ENCODE peak calls at places on chromosomes 3 and 15, in nine cellular contexts. V, P, A, K, X, N, T, H and E are unnamed samples.

GRCh38 chr3:38349684-38350359 is 3.2 kb downstream of the XYLB start:
- DNase-seq in K (no peak), X (no peak), H (peak), A (no peak), N (no peak), V (no peak), T (no peak), P (peak), E (no peak)

GRCh38 chr3:4821975-4822374 is 157.3 kb upstream of the BHLHE40 start:
- DNase-seq in P (no peak), A (no peak), V (no peak), N (no peak), T (no peak), H (no peak), K (no peak), X (no peak), E (no peak)

GRCh38 chr3:110814170-110815007 is 257.2 kb upstream of the NECTIN3 start:
- DNase-seq in P (peak), K (peak), N (peak), X (no peak), A (peak), T (peak), V (no peak), H (peak), E (peak)

GRCh38 chr3:188267790-188268333 is 113.9 kb downstream of the LPP start:
- DNase-seq in V (no peak), T (no peak), P (no peak), H (no peak), A (no peak), N (no peak), K (no peak), X (no peak), E (no peak)

GRCh38 chr3:145959457-145960088 is 201.4 kb downstream of the PLOD2 start:
- DNase-seq in X (no peak), A (no peak), H (no peak), V (no peak), N (no peak), T (no peak), K (peak), P (no peak), E (no peak)

GRCh38 chr3:80677796-80678195 is 910.0 kb upstream of the ROBO1 start:
- DNase-seq in K (no peak), A (no peak), T (peak), V (no peak), X (no peak), H (no peak), P (peak), N (no peak), E (no peak)

GRCh38 chr15:83057660-83058376 is 9.2 kb downstream of the BTBD1 start:
- DNase-seq in N (no peak), T (peak), H (no peak), X (peak), K (no peak), V (no peak), P (no peak), A (no peak), E (no peak)

GRCh38 chr15:73806698-73807483 is 53.7 kb upstream of the INSYN1 start:
- DNase-seq in T (no peak), X (no peak), H (no peak), A (peak), N (no peak), K (no peak), P (no peak), V (no peak), E (no peak)

GRCh38 chr15:68592548-68592947 is 13.8 kb downstream of the CORO2B start:
- DNase-seq in X (no peak), N (no peak), T (no peak), K (no peak), V (no peak), A (no peak), H (no peak), P (no peak), E (no peak)

GRCh38 chr3:142165194-142165593 is 15.8 kb upstream of the TFDP2 start:
- DNase-seq in A (no peak), K (no peak), V (no peak), P (no peak), N (no peak), H (peak), X (no peak), T (no peak), E (no peak)

GRCh38 chr3:71191031-71191482 is 392.5 kb downstream of the FOXP1 start:
- DNase-seq in X (no peak), A (no peak), T (no peak), H (no peak), V (no peak), N (no peak), K (no peak), P (no peak), E (no peak)

GRCh38 chr3:100205161-100205560 is 55.6 kb upstream of the TBC1D23 start:
- DNase-seq in P (no peak), A (no peak), K (no peak), H (no peak), N (no peak), X (no peak), T (no peak), V (no peak), E (no peak)

GRCh38 chr15:71951134-71951533 is 140.8 kb downstream of the NR2E3 start:
- DNase-seq in V (no peak), A (no peak), X (no peak), H (no peak), K (no peak), P (no peak), T (peak), N (no peak), E (no peak)

GRCh38 chr3:193348686-193349085 is 29.9 kb downstream of the ATP13A5 start:
- DNase-seq in A (no peak), V (no peak), T (no peak), H (no peak), N (no peak), K (no peak), X (no peak), P (no peak), E (no peak)

GRCh38 chr3:151377768-151378385 is 6.7 kb downstream of the P2RY12 start:
- DNase-seq in H (no peak), X (no peak), K (peak), N (no peak), T (no peak), A (no peak), V (no peak), P (no peak), E (peak)

GRCh38 chr3:99529265-99529664 is 109.1 kb upstream of the COL8A1 start:
- DNase-seq in P (no peak), H (no peak), T (no peak), V (no peak), X (no peak), A (no peak), K (no peak), N (no peak), E (no peak)

GRCh38 chr3:109023656-109024254 is 70.1 kb upstream of the GUCA1C start:
- DNase-seq in H (peak), P (peak), X (no peak), A (peak), K (peak), N (no peak), T (peak), V (no peak), E (peak)

GRCh38 chr3:9942164-9942563 is 8.5 kb downstream of the CRELD1 start:
- DNase-seq in V (no peak), K (no peak), P (no peak), A (no peak), N (no peak), H (no peak), T (no peak), X (no peak), E (no peak)

GRCh38 chr3:33592999-33593398 is 125.1 kb downstream of the CLASP2 start:
- DNase-seq in V (no peak), T (no peak), P (no peak), K (no peak), A (no peak), H (no peak), N (no peak), X (no peak), E (no peak)

GRCh38 chr15:37017031-37017625 is 83.2 kb downstream of the MEIS2 start:
- DNase-seq in V (no peak), P (no peak), K (no peak), N (no peak), T (no peak), A (no peak), H (no peak), X (no peak), E (no peak)

GRCh38 chr3:129230311-129231019 is 18.9 kb upstream of the COPG1 start:
- DNase-seq in T (peak), V (no peak), A (no peak), H (peak), N (no peak), P (peak), K (no peak), X (no peak), E (peak)

DNA sequence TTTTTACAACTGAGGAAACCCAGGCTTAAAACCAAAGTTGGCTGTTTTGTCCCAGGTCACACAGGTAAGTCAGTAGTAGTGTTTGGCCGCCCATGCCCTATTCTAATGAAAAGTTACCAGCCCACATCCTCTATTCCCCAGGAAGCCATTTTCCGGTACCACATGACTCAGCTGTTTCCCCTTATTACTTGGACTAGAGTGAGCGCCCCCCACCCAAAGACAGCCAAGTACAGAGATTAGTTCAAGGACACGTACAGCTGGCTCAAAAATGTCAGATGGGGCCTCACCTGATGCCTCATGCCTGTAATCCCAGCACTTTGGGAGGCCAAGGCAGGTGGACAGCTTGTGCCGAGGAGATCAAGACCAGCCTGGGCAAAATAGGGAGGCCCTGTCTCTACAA is 8.5 kb upstream of the KLHL6 start:
- DNase-seq in V (no peak), A (no peak), N (no peak), X (no peak), K (no peak), H (no peak), P (no peak), T (no peak), E (no peak)
- H3K4me3 ChIP-seq in V (no peak), A (no peak), N (no peak), X (no peak), K (no peak), H (no peak), P (no peak), T (no peak), E (no peak)

GRCh38 chr3:74447221-74447620 is 167.2 kb downstream of the CNTN3 start:
- DNase-seq in X (no peak), V (no peak), A (no peak), N (no peak), T (no peak), K (no peak), P (no peak), H (no peak), E (no peak)
- TF ChIP-seq CTCF in X (no peak), V (no peak), A (no peak), N (no peak), T (no peak), K (no peak), P (no peak), H (peak), E (no peak)

GRCh38 chr15:48331796-48332641 is 790 bp downstream of the DUT start:
- DNase-seq in K (peak), T (peak), A (peak), V (peak), P (no peak), H (no peak), X (peak), N (peak), E (peak)

GRCh38 chr15:48334260-48334659 is 3.0 kb downstream of the DUT start:
- DNase-seq in A (no peak), P (no peak), V (no peak), T (no peak), N (no peak), H (no peak), X (no peak), K (no peak), E (no peak)

GRCh38 chr15:48330855-48331795 is at the start of gene DUT:
- DNase-seq in A (peak), N (peak), P (peak), T (peak), V (peak), K (peak), X (peak), H (peak), E (peak)

GRCh38 chr15:48332642-48333034 is 1.4 kb downstream of the DUT start:
- DNase-seq in V (no peak), P (no peak), H (no peak), T (no peak), X (no peak), A (no peak), K (peak), N (no peak), E (peak)

GRCh38 chr15:48333553-48333952 is 2.3 kb downstream of the DUT start:
- DNase-seq in H (no peak), V (no peak), N (no peak), T (no peak), P (no peak), K (no peak), A (no peak), X (no peak), E (peak)
- H3K4me3 ChIP-seq in H (no peak), V (no peak), N (no peak), T (no peak), P (no peak), K (peak), A (peak), X (no peak), E (peak)

GRCh38 chr15:62648954-62649353 is 393.6 kb upstream of the TPM1 start:
- DNase-seq in N (no peak), V (no peak), H (no peak), A (no peak), P (no peak), T (peak), X (no peak), K (no peak), E (peak)
- TF ChIP-seq CTCF in N (peak), V (peak), H (no peak), A (peak), P (no peak), T (peak), X (peak), K (peak), E (peak)

GRCh38 chr3:143171141-143171651 is 51.6 kb downstream of the CHST2 start:
- DNase-seq in X (no peak), K (peak), T (peak), V (no peak), H (peak), A (no peak), P (peak), N (no peak), E (peak)
- H3K4me3 ChIP-seq in X (no peak), K (no peak), T (no peak), V (no peak), H (no peak), A (no peak), P (no peak), N (no peak), E (no peak)

GRCh38 chr15:33766329-33766728 is 202.0 kb upstream of the CHRM5 start:
- DNase-seq in A (no peak), P (no peak), V (no peak), H (no peak), N (no peak), K (no peak), T (peak), X (no peak), E (no peak)
- TF ChIP-seq CTCF in A (no peak), P (peak), V (no peak), H (no peak), N (no peak), K (peak), T (no peak), X (no peak), E (no peak)